ENCODE peak calls at places on chromosome 5, in five cellular contexts. K, Y, F, W and Z are unnamed samples. For H3K27me3, the result is how much of the 10 kb centered on the place peaks cover.

GRCh38 chr5:142065273-142065672 is 43.3 kb upstream of the NDFIP1 start:
- DNase-seq in Y (no peak), F (no peak), K (peak), W (no peak), Z (peak)

GRCh38 chr5:174692982-174693422 is 31.4 kb upstream of the MSX2 start:
- DNase-seq in Y (no peak), F (no peak), K (peak), W (no peak), Z (peak)

GRCh38 chr5:172646716-172647285 is 5.7 kb downstream of the NEURL1B start:
- DNase-seq in F (no peak), W (no peak), K (no peak), Y (peak), Z (no peak)

GRCh38 chr5:41416336-41416735 is 94.1 kb downstream of the PLCXD3 start:
- DNase-seq in F (no peak), Y (no peak), W (no peak), K (no peak), Z (no peak)

GRCh38 chr5:152170350-152170749 is 234.7 kb downstream of the NMUR2 start:
- DNase-seq in F (no peak), W (no peak), Y (no peak), K (no peak), Z (no peak)

GRCh38 chr5:151068571-151069197 is 12.2 kb downstream of the TNIP1 start:
- DNase-seq in W (no peak), Y (no peak), K (no peak), F (no peak), Z (no peak)

GRCh38 chr5:104817127-104817526 is 1254.5 kb upstream of the NUDT12 start:
- DNase-seq in Y (no peak), F (no peak), W (no peak), K (no peak), Z (no peak)

GRCh38 chr5:157761690-157762611 is 18.4 kb downstream of the LSM11 start:
- DNase-seq in F (no peak), K (peak), Y (no peak), W (peak), Z (peak)

GRCh38 chr5:11903614-11904269 is 504 bp downstream of the CTNND2 start:
- DNase-seq in W (peak), Y (no peak), F (no peak), K (peak), Z (peak)

GRCh38 chr5:65163698-65164097 is 318.0 kb downstream of the ADAMTS6 start:
- DNase-seq in W (no peak), Y (no peak), F (no peak), K (no peak), Z (no peak)

GRCh38 chr5:150321784-150322183 is 19.1 kb upstream of the ARSI start:
- DNase-seq in W (no peak), K (no peak), Y (no peak), F (no peak), Z (no peak)

GRCh38 chr5:153807796-153808195 is 230.9 kb downstream of the FAM114A2 start:
- DNase-seq in Y (no peak), W (no peak), F (no peak), K (no peak), Z (no peak)

GRCh38 chr5:113336975-113337374 is 97.8 kb downstream of the TSSK1B start:
- DNase-seq in K (peak), Y (peak), F (peak), W (no peak), Z (peak)

GRCh38 chr5:96838483-96839395 is 31.0 kb upstream of the ERAP1 start:
- DNase-seq in K (no peak), W (no peak), Y (no peak), F (no peak), Z (no peak)

GRCh38 chr5:92309336-92309991 is 926.3 kb upstream of the ARRDC3 start:
- DNase-seq in F (no peak), K (peak), Y (no peak), W (no peak), Z (no peak)

GRCh38 chr5:132000677-132001453 is 10.6 kb downstream of the ACSL6 start:
- DNase-seq in W (no peak), F (no peak), K (no peak), Y (no peak), Z (no peak)

GRCh38 chr5:160251406-160252155 is 22.3 kb downstream of the FABP6 start:
- DNase-seq in K (no peak), F (no peak), W (no peak), Y (no peak), Z (no peak)

GRCh38 chr5:81825237-81825636 is 74.3 kb upstream of the SSBP2 start:
- DNase-seq in K (no peak), Y (peak), F (peak), W (no peak), Z (peak)

GRCh38 chr5:151699071-151699901 is 12.6 kb upstream of the SPARC start:
- DNase-seq in K (no peak), Y (peak), W (peak), F (no peak), Z (no peak)

GRCh38 chr5:126448720-126449119 is 25.5 kb downstream of the GRAMD2B start:
- DNase-seq in K (no peak), F (no peak), W (no peak), Y (no peak), Z (no peak)

GRCh38 chr5:133819977-133820471 is 148.4 kb downstream of the C5orf15 start:
- DNase-seq in K (no peak), Y (no peak), W (no peak), F (no peak), Z (no peak)

GRCh38 chr5:148830220-148830619 is 3.8 kb downstream of the ADRB2 start:
- DNase-seq in W (no peak), K (no peak), F (no peak), Y (no peak), Z (no peak)

GRCh38 chr5:176151286-176151685 is 86.9 kb upstream of the SIMC1 start:
- DNase-seq in K (no peak), Y (no peak), W (no peak), F (no peak), Z (no peak)

GRCh38 chr5:154190652-154191304 is at the start of gene GALNT10:
- DNase-seq in F (no peak), W (peak), Y (peak), K (peak), Z (peak)

GRCh38 chr5:139911425-139912120 is 116.0 kb downstream of the PSD2 start:
- DNase-seq in W (no peak), Y (no peak), K (no peak), F (no peak), Z (no peak)

GRCh38 chr5:139912804-139913203 is 117.2 kb downstream of the PSD2 start:
- DNase-seq in W (peak), Y (no peak), K (no peak), F (peak), Z (peak)

GRCh38 chr5:139912158-139912557 is 116.5 kb downstream of the PSD2 start:
- DNase-seq in F (no peak), K (no peak), Y (no peak), W (no peak), Z (no peak)

GRCh38 chr5:139908749-139909148 is 113.1 kb downstream of the PSD2 start:
- DNase-seq in K (peak), Y (no peak), F (no peak), W (no peak), Z (peak)

GRCh38 chr5:139910901-139911300 is 115.3 kb downstream of the PSD2 start:
- DNase-seq in K (no peak), F (no peak), Y (no peak), W (no peak), Z (no peak)
- H3K4me3 ChIP-seq in K (no peak), F (no peak), Y (no peak), W (no peak), Z (no peak)

GRCh38 chr5:1184481-1184880 is 16.9 kb upstream of the SLC6A19 start:
- DNase-seq in W (peak), K (no peak), Y (no peak), F (no peak), Z (peak)
- H3K27me3 ChIP-seq in W (under half), K (under half), Y (under half), F (under half), Z (under half)

DNA sequence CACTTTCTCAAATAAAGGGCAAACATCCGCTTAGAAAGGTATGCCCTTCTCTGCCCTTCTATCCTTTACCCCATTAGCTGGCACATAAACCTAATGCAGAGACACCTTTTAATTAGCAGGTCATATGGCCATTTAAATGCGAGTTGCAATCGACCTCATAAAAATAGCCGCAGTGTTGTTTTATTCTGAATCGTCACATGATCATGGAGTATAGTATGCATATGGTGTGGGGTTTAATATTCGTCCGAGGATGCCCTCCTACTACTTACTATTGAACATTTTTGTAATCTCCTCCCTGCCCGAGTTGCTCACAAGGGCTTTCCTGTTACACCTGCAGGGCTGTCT is 72.0 kb downstream of the PIK3R1 start:
- DNase-seq in Y (no peak), F (no peak), W (no peak), K (no peak), Z (no peak)
- H3K4me3 ChIP-seq in Y (no peak), F (peak), W (no peak), K (no peak), Z (peak)

GRCh38 chr5:122436615-122437014 is 124.6 kb downstream of the SNCAIP start:
- DNase-seq in W (no peak), K (no peak), Y (no peak), F (no peak), Z (no peak)

GRCh38 chr5:122444411-122444810 is 132.4 kb downstream of the SNCAIP start:
- DNase-seq in F (no peak), Y (no peak), K (no peak), W (no peak), Z (no peak)

GRCh38 chr5:122442938-122443337 is 130.9 kb downstream of the SNCAIP start:
- DNase-seq in Y (no peak), W (no peak), K (no peak), F (no peak), Z (no peak)

GRCh38 chr5:122435738-122436137 is 123.7 kb downstream of the SNCAIP start:
- DNase-seq in K (no peak), W (no peak), F (no peak), Y (no peak), Z (no peak)

DNA sequence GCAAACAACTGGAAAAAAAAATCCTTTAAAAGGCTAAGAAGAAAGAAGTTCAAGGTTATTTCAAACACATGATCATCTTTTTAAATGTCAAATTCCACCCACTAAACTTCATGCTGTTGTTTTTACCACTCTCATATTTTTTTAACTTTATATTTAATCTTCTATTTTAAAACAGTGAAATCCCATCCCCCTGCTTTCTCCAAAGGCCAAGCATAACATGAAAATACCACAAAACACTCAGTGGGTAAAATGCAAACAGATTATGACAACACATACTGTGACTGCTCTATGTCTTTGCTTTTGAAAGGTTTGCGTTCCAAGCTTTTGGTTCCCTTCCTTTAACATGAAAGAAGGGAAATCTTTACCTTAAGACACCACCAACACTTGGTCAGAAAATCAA is 127.6 kb downstream of the SNCAIP start:
- DNase-seq in W (no peak), F (no peak), Y (no peak), K (no peak), Z (no peak)
- H3K27me3 ChIP-seq in W (under half), F (under half), Y (under half), K (under half), Z (under half)

GRCh38 chr5:90477816-90478215 is 3.2 kb downstream of the POLR3G start:
- DNase-seq in Y (no peak), F (no peak), K (no peak), W (no peak), Z (no peak)

GRCh38 chr5:90473321-90474234 is 993 bp downstream of the MBLAC2 start:
- DNase-seq in K (peak), F (peak), W (peak), Y (peak), Z (peak)

GRCh38 chr5:90477073-90477472 is 2.4 kb downstream of the POLR3G start:
- DNase-seq in Y (no peak), W (no peak), F (no peak), K (no peak), Z (no peak)

GRCh38 chr5:90474235-90475107 is at the start of the genes MBLAC2 and POLR3G:
- DNase-seq in K (peak), Y (peak), F (peak), W (peak), Z (peak)

GRCh38 chr5:90475436-90475980 is 844 bp downstream of the POLR3G start:
- DNase-seq in K (no peak), W (no peak), F (no peak), Y (no peak), Z (no peak)
- H3K4me3 ChIP-seq in K (peak), W (no peak), F (peak), Y (no peak), Z (peak)

GRCh38 chr5:571791-572190 is 40.3 kb upstream of the CEP72 start:
- DNase-seq in F (no peak), K (peak), Y (no peak), W (no peak), Z (no peak)

GRCh38 chr5:572398-573019 is 39.6 kb upstream of the CEP72 start:
- DNase-seq in F (no peak), Y (no peak), K (peak), W (no peak), Z (peak)

GRCh38 chr5:569868-570361 is 42.2 kb upstream of the CEP72 start:
- DNase-seq in Y (no peak), K (no peak), W (no peak), F (no peak), Z (peak)

GRCh38 chr5:569358-569867 is 42.7 kb upstream of the CEP72 start:
- DNase-seq in F (no peak), Y (no peak), W (no peak), K (no peak), Z (peak)

GRCh38 chr5:570886-571285 is 41.3 kb upstream of the CEP72 start:
- DNase-seq in W (no peak), Y (no peak), F (no peak), K (no peak), Z (peak)
- H3K27me3 ChIP-seq in W (under half), Y (under half), F (under half), K (under half), Z (under half)

GRCh38 chr5:36066540-36067210 is at the start of gene UGT3A2:
- DNase-seq in Y (no peak), F (no peak), W (no peak), K (peak), Z (peak)
- H3K4me3 ChIP-seq in Y (no peak), F (no peak), W (no peak), K (peak), Z (peak)

GRCh38 chr5:135423158-135423925 is 23.8 kb downstream of the DCANP1 start:
- DNase-seq in W (no peak), Y (no peak), F (no peak), K (no peak), Z (no peak)

GRCh38 chr5:135426102-135427082 is 20.8 kb downstream of the DCANP1 start:
- DNase-seq in W (no peak), Y (no peak), F (no peak), K (peak), Z (peak)

GRCh38 chr5:135425641-135426040 is 21.5 kb downstream of the DCANP1 start:
- DNase-seq in F (no peak), W (no peak), K (no peak), Y (no peak), Z (no peak)

GRCh38 chr5:135422419-135422818 is 23.4 kb upstream of the MACROH2A1 start:
- DNase-seq in W (no peak), F (no peak), K (no peak), Y (no peak), Z (no peak)
- H3K27me3 ChIP-seq in W (under half), F (under half), K (under half), Y (under half), Z (under half)

DNA sequence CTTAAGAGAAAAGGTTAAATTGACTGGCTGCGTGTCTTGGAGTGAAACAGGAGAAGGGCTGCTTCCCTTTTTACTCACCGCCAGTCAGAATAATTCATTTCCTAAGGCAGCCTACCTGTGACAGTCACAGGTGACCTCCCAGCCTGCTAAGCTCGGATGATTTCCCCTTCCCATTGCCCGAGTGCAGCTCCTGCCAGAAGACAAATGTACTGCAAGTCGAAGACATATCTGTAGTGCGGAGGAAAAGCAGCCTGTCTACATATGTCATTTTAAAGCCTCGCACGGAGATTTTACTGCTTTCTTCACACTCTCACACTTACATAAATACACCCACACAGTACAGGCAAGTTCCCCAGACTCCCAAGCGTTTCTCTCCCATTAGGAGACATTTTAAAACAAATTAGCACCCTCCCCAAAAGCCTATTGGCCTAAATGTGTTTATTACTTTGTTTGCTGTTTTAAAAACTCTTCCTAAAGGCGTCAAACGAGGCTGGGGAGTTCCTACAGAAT is 665.7 kb upstream of the ZNF608 start:
- DNase-seq in F (no peak), Y (no peak), K (no peak), W (no peak), Z (peak)
- H3K4me3 ChIP-seq in F (peak), Y (no peak), K (no peak), W (no peak), Z (peak)

GRCh38 chr5:87787640-87788039 is 374.9 kb upstream of the CCNH start:
- DNase-seq in Y (no peak), F (no peak), W (no peak), K (no peak), Z (no peak)
- H3K27me3 ChIP-seq in Y (under half), F (under half), W (under half), K (under half), Z (under half)